ENCODE peak calls at places on chromosomes 2 and 18, in nine cellular contexts. Z, J, K, A, D, M, U, L and S are unnamed samples.

GRCh38 chr2:181457741-181458425 is 697 bp downstream of the ITGA4 start:
- DNase-seq in L (peak; percentile 45), M (peak; percentile 53), U (no peak), K (peak; percentile 90), A (peak; percentile 5), Z (peak; percentile 82), J (peak; percentile 67), D (peak; percentile 80), S (peak; percentile 9)

GRCh38 chr2:201854221-201854801 is 48.0 kb downstream of the CDK15 start:
- DNase-seq in M (peak; percentile 99), Z (peak; percentile 98), D (no peak), J (no peak), U (no peak), K (no peak), L (no peak), A (no peak), S (peak; percentile 83)

GRCh38 chr2:187982668-187983067 is 309.0 kb upstream of the GULP1 start:
- DNase-seq in M (peak; percentile 93), U (no peak), A (peak; percentile 25), L (no peak), K (no peak), D (peak; percentile 8), J (no peak), Z (peak; percentile 88), S (peak; percentile 14)

GRCh38 chr2:20334645-20335203 is 15.9 kb downstream of the PUM2 start:
- DNase-seq in L (no peak), K (no peak), U (no peak), M (no peak), Z (peak; percentile 20), J (no peak), D (no peak), A (no peak), S (peak; percentile 79)

GRCh38 chr2:31401580-31401979 is 13.0 kb downstream of the XDH start:
- DNase-seq in L (no peak), Z (peak; percentile 95), M (peak; percentile 96), A (no peak), D (no peak), K (no peak), U (no peak), J (no peak), S (peak; percentile 100)

GRCh38 chr2:40642261-40642660 is 190.4 kb upstream of the SLC8A1 start:
- DNase-seq in J (no peak), D (no peak), Z (peak; percentile 2), M (no peak), L (no peak), A (no peak), U (no peak), K (no peak), S (no peak)

GRCh38 chr2:224163573-224164307 is 124.7 kb upstream of the SERPINE2 start:
- DNase-seq in U (no peak), A (peak; percentile 27), D (no peak), Z (peak; percentile 56), L (no peak), J (no peak), M (peak; percentile 87), K (no peak), S (peak; percentile 63)

GRCh38 chr18:53886066-53886465 is 338.4 kb downstream of the MBD2 start:
- DNase-seq in U (no peak), L (no peak), J (no peak), Z (no peak), M (no peak), A (no peak), D (no peak), K (no peak), S (no peak)

GRCh38 chr2:84300030-84301029 is 158.8 kb downstream of the SUCLG1 start:
- DNase-seq in U (no peak), J (no peak), Z (no peak), L (no peak), M (no peak), A (no peak), K (no peak), D (no peak), S (peak; percentile 5)

GRCh38 chr2:227388537-227389011 is 825 bp upstream of the SCYGR1 start:
- DNase-seq in M (peak; percentile 94), A (no peak), U (peak; percentile 44), L (no peak), J (no peak), D (no peak), K (no peak), Z (peak; percentile 99), S (peak; percentile 99)

GRCh38 chr2:238790877-238791276 is 57.0 kb upstream of the TWIST2 start:
- DNase-seq in L (no peak), U (no peak), D (no peak), Z (peak; percentile 82), K (peak; percentile 86), M (peak; percentile 37), A (no peak), J (no peak), S (no peak)
- H3K4me3 ChIP-seq in L (no peak overlapping the region), U (no peak overlapping the region), D (no peak overlapping the region), Z (peak overlapping the region; percentile 81), K (no peak overlapping the region), M (no peak overlapping the region), A (no peak overlapping the region), J (no peak overlapping the region), S (no peak overlapping the region)

DNA sequence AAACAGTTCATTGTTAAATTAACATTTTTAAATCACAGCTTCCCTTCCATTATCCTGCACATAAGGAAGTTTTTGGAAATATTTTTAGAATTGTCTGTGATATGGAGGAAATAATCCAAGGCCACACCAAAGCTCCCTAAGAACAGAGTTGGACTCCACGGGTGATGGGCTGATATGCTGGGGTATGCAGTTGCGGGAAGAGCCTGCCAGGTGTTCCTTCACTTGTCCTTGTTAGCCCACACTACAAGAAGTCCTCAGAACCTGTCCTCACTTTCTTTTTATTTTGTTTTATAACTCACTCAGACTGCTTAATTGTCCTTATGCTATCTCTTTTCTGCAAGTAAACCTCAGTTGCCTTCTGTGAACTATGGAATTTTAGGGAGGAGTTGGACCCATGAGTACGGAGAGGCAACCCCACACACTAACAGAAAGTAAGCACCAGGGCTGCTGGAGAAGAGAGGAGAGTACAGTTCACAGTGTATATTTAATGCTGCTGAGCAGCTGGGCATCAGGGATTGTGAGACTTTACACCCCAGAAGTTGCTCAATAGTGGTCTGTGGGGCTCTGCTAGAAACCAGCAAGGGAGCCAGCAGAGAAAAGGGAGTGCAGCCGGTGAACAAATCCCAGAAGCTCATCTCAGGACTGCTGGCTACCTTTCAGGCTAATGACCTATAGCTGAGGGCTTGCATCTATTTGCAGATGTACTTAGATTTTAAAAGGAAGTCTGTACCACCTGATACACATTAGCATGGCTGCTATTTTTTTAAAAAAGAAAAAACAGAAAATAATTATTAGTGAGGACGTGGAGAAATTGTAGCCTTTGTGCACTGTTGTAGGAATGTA is 280.1 kb upstream of the STON1 start:
- DNase-seq in U (no peak), M (peak; percentile 15), D (peak; percentile 90), A (no peak), K (no peak), J (no peak), L (no peak), Z (peak; percentile 49), S (no peak)
- H3K4me3 ChIP-seq in U (no peak overlapping the region), M (no peak overlapping the region), D (peak overlapping the region; percentile 0), A (no peak overlapping the region), K (no peak overlapping the region), J (no peak overlapping the region), L (no peak overlapping the region), Z (no peak overlapping the region), S (no peak overlapping the region)

GRCh38 chr2:68767031-68767961 is 32.7 kb downstream of the ARHGAP25 start:
- DNase-seq in Z (no peak), D (no peak), J (peak; percentile 82), L (peak; percentile 63), M (no peak), U (no peak), A (no peak), K (peak; percentile 78), S (no peak)

GRCh38 chr2:68767996-68768395 is 33.4 kb downstream of the ARHGAP25 start:
- DNase-seq in L (no peak), D (no peak), Z (no peak), A (no peak), K (no peak), M (no peak), U (no peak), J (no peak), S (no peak)

GRCh38 chr2:68768951-68769350 is 34.3 kb downstream of the ARHGAP25 start:
- DNase-seq in J (no peak), L (no peak), U (no peak), M (no peak), Z (no peak), A (no peak), K (peak; percentile 9), D (no peak), S (no peak)

GRCh38 chr2:68769586-68770270 is 35.1 kb downstream of the ARHGAP25 start:
- DNase-seq in J (no peak), U (no peak), K (peak; percentile 29), D (no peak), Z (no peak), L (peak; percentile 38), M (peak; percentile 47), A (no peak), S (peak; percentile 88)

DNA sequence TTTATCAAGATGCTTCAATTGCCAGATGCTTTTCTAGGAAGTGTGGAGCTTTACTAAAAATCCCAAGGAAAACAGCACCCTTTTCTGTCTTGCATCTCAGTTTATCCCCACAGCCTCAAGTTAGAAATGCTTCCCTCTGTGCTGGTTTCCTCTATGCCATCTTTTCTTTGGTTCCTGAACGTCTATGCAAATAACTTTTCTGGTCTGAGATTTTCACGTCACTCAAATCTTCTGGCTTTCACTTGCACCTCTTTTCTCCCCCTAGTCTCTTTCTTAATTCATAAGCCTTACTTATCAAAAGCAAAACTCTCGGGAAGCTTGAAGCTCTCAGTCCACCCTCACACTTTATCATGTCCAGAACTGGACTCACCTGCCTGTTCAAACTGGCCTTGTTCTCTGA is 33.9 kb downstream of the ARHGAP25 start:
- DNase-seq in Z (no peak), M (no peak), U (no peak), K (peak; percentile 37), D (no peak), A (no peak), L (no peak), J (peak; percentile 47), S (no peak)
- H3K4me3 ChIP-seq in Z (no peak overlapping the region), M (no peak overlapping the region), U (no peak overlapping the region), K (no peak overlapping the region), D (no peak overlapping the region), A (no peak overlapping the region), L (peak overlapping the region; percentile 36), J (peak overlapping the region; percentile 67), S (no peak overlapping the region)

GRCh38 chr2:25672500-25673169 is 742 bp downstream of the DTNB start:
- DNase-seq in A (peak; percentile 33), K (peak; percentile 90), Z (peak; percentile 65), L (peak; percentile 78), J (peak; percentile 82), M (peak; percentile 49), D (no peak), U (no peak), S (no peak)

GRCh38 chr2:25666218-25666617 is 7.2 kb downstream of the DTNB start:
- DNase-seq in U (no peak), K (no peak), L (no peak), D (no peak), M (no peak), A (no peak), J (no peak), Z (no peak), S (no peak)

GRCh38 chr2:25673170-25674002 is at the start of gene DTNB:
- DNase-seq in J (peak; percentile 89), M (peak; percentile 57), L (peak; percentile 80), A (peak; percentile 78), K (peak; percentile 97), U (peak; percentile 80), Z (peak; percentile 80), D (peak; percentile 46), S (peak; percentile 65)

GRCh38 chr2:25671622-25672021 is 1.8 kb downstream of the DTNB start:
- DNase-seq in A (no peak), K (no peak), D (no peak), J (no peak), Z (no peak), U (no peak), M (no peak), L (no peak), S (no peak)

GRCh38 chr2:25669520-25669919 is 3.9 kb downstream of the DTNB start:
- DNase-seq in U (no peak), A (no peak), D (no peak), K (no peak), J (no peak), M (no peak), L (no peak), Z (no peak), S (no peak)
- H3K4me3 ChIP-seq in U (no peak overlapping the region), A (no peak overlapping the region), D (no peak overlapping the region), K (no peak overlapping the region), J (no peak overlapping the region), M (no peak overlapping the region), L (no peak overlapping the region), Z (no peak overlapping the region), S (no peak overlapping the region)